ENCODE peak calls at places on chromosomes 3 and 15, in eight cellular contexts. L is CD8-positive, alpha-beta T cell; O is BJ; K is CD4-positive, alpha-beta memory T cell; P is choroid plexus epithelial cell; A is PC-3; Z is mucosa of descending colon; Y is body of pancreas. T is an unnamed sample.

GRCh38 chr3:170363471-170363994 is 6.0 kb downstream of the SKIL start:
- DNase-seq in L (no peak), O (no peak), K (no peak), P (no peak), A (no peak), Z (no peak), Y (no peak), T (no peak)

GRCh38 chr3:23959147-23959900 is 14.2 kb downstream of the NR1D2 start:
- DNase-seq in L (no peak), O (peak; percentile 91), K (no peak), P (peak; percentile 87), A (peak; percentile 96), Z (no peak), Y (no peak), T (peak; percentile 63)

GRCh38 chr3:8239718-8240698 is 261.6 kb upstream of the LMCD1 start:
- DNase-seq in L (peak; percentile 11), O (no peak), K (peak; percentile 20), P (peak; percentile 78), A (peak; percentile 66), Z (no peak), Y (peak; percentile 28), T (peak; percentile 20)

GRCh38 chr3:120767106-120767505 is 24.6 kb downstream of the GTF2E1 start:
- DNase-seq in L (no peak), O (no peak), K (no peak), P (peak; percentile 71), A (no peak), Z (no peak), Y (no peak), T (no peak)

GRCh38 chr15:77107531-77108355 is 36.8 kb upstream of the TSPAN3 start:
- DNase-seq in L (peak; percentile 40), O (no peak), K (peak; percentile 17), P (peak; percentile 87), A (peak; percentile 69), Z (no peak), Y (peak; percentile 62), T (no peak)

GRCh38 chr3:50390523-50391177 is 31.3 kb upstream of the TMEM115 start:
- DNase-seq in L (no peak), O (no peak), K (no peak), P (no peak), A (no peak), Z (no peak), Y (peak; percentile 68), T (no peak)

GRCh38 chr3:127457746-127458145 is 132.8 kb downstream of the TPRA1 start:
- DNase-seq in L (no peak), O (no peak), K (no peak), P (no peak), A (no peak), Z (no peak), Y (no peak), T (no peak)

GRCh38 chr3:197555281-197556261 is at the start of gene BDH1:
- DNase-seq in L (peak; percentile 61), O (no peak), K (peak; percentile 52), P (peak; percentile 14), A (peak; percentile 38), Z (peak; percentile 84), Y (peak; percentile 39), T (no peak)

GRCh38 chr3:46490338-46491084 is 7.3 kb upstream of the RTP3 start:
- DNase-seq in L (no peak), O (no peak), K (no peak), P (peak; percentile 47), A (peak; percentile 33), Z (no peak), Y (no peak), T (no peak)

GRCh38 chr3:33128706-33129105 is 14.9 kb downstream of the CRTAP start:
- DNase-seq in L (no peak), O (no peak), K (no peak), P (no peak), A (no peak), Z (no peak), Y (no peak), T (no peak)

GRCh38 chr3:179037361-179037760 is 34.2 kb downstream of the ZMAT3 start:
- DNase-seq in L (peak; percentile 27), O (peak; percentile 72), K (peak; percentile 61), P (peak; percentile 95), A (no peak), Z (peak; percentile 68), Y (no peak), T (peak; percentile 86)

GRCh38 chr3:149374391-149374790 is 3.1 kb downstream of the TM4SF1 start:
- DNase-seq in L (no peak), O (no peak), K (no peak), P (no peak), A (no peak), Z (no peak), Y (no peak), T (no peak)

GRCh38 chr3:56904526-56905245 is 102.9 kb upstream of the ARHGEF3 start:
- DNase-seq in L (no peak), O (no peak), K (no peak), P (no peak), A (no peak), Z (no peak), Y (no peak), T (no peak)

GRCh38 chr15:38912067-38912466 is 347.5 kb upstream of the RASGRP1 start:
- DNase-seq in L (no peak), O (no peak), K (no peak), P (no peak), A (no peak), Z (no peak), Y (no peak), T (no peak)

GRCh38 chr3:17420668-17421067 is 321.8 kb downstream of the TBC1D5 start:
- DNase-seq in L (no peak), O (no peak), K (no peak), P (peak; percentile 26), A (peak; percentile 28), Z (no peak), Y (no peak), T (no peak)

GRCh38 chr3:51942603-51943450 is 664 bp downstream of the PARP3 start:
- DNase-seq in L (peak; percentile 45), O (no peak), K (peak; percentile 40), P (peak; percentile 41), A (peak; percentile 70), Z (peak; percentile 83), Y (peak; percentile 38), T (no peak)

GRCh38 chr3:12237912-12238650 is 50.8 kb upstream of the PPARG start:
- DNase-seq in L (no peak), O (no peak), K (no peak), P (peak; percentile 76), A (no peak), Z (no peak), Y (no peak), T (no peak)

GRCh38 chr3:126554560-126555525 is 3.9 kb downstream of the C3orf22 start:
- DNase-seq in L (no peak), O (no peak), K (no peak), P (no peak), A (no peak), Z (no peak), Y (no peak), T (no peak)

GRCh38 chr3:151218136-151218535 is 15.1 kb upstream of the GPR171 start:
- DNase-seq in L (no peak), O (no peak), K (no peak), P (no peak), A (no peak), Z (no peak), Y (no peak), T (no peak)

GRCh38 chr3:109772520-109772919 is 435.2 kb upstream of the DPPA4 start:
- DNase-seq in L (no peak), O (no peak), K (no peak), P (no peak), A (no peak), Z (no peak), Y (no peak), T (no peak)
- H3K4me3 ChIP-seq in L (no peak overlapping the region), O (no peak overlapping the region), K (no peak overlapping the region), P (no peak overlapping the region), A (no peak overlapping the region), Z (no peak overlapping the region), Y (no peak overlapping the region), T (no peak overlapping the region)

GRCh38 chr3:75396316-75396802 is 267.8 kb upstream of the FRG2C start:
- DNase-seq in L (no peak), O (no peak), K (no peak), P (no peak), A (no peak), Z (no peak), Y (no peak), T (no peak)
- H3K4me3 ChIP-seq in L (no peak overlapping the region), O (peak overlapping the region; percentile 16), K (no peak overlapping the region), P (no peak overlapping the region), A (no peak overlapping the region), Z (no peak overlapping the region), Y (no peak overlapping the region), T (no peak overlapping the region)

GRCh38 chr3:172217877-172218276 is 178.5 kb downstream of the FNDC3B start:
- DNase-seq in L (no peak), O (no peak), K (no peak), P (peak; percentile 58), A (peak; percentile 50), Z (no peak), Y (no peak), T (no peak)
- H3K4me3 ChIP-seq in L (no peak overlapping the region), O (no peak overlapping the region), K (no peak overlapping the region), P (no peak overlapping the region), A (no peak overlapping the region), Z (no peak overlapping the region), Y (no peak overlapping the region), T (no peak overlapping the region)

GRCh38 chr15:90873488-90873997 is 5.2 kb downstream of the FURIN start:
- DNase-seq in L (no peak), O (no peak), K (no peak), P (no peak), A (no peak), Z (no peak), Y (no peak), T (no peak)
- H3K4me3 ChIP-seq in L (no peak overlapping the region), O (no peak overlapping the region), K (no peak overlapping the region), P (peak overlapping the region; percentile 16), A (peak overlapping the region; percentile 48), Z (no peak overlapping the region), Y (peak overlapping the region; percentile 77), T (peak overlapping the region; percentile 83)

GRCh38 chr3:16286672-16287604 is 21.9 kb downstream of the OXNAD1 start:
- DNase-seq in L (no peak), O (no peak), K (no peak), P (no peak), A (no peak), Z (no peak), Y (no peak), T (no peak)
- H3K4me3 ChIP-seq in L (peak overlapping the region; percentile 71), O (no peak overlapping the region), K (peak overlapping the region; percentile 89), P (no peak overlapping the region), A (no peak overlapping the region), Z (no peak overlapping the region), Y (no peak overlapping the region), T (no peak overlapping the region)

GRCh38 chr3:159828542-159828943 is 160.1 kb upstream of the IL12A start:
- DNase-seq in L (no peak), O (no peak), K (no peak), P (peak; percentile 82), A (peak; percentile 69), Z (no peak), Y (no peak), T (no peak)
- H3K4me3 ChIP-seq in L (no peak overlapping the region), O (no peak overlapping the region), K (no peak overlapping the region), P (no peak overlapping the region), A (no peak overlapping the region), Z (no peak overlapping the region), Y (no peak overlapping the region), T (no peak overlapping the region)

GRCh38 chr15:25402342-25402741 is 36.5 kb downstream of the UBE3A start:
- DNase-seq in L (no peak), O (no peak), K (no peak), P (no peak), A (no peak), Z (no peak), Y (no peak), T (no peak)
- H3K4me3 ChIP-seq in L (no peak overlapping the region), O (no peak overlapping the region), K (no peak overlapping the region), P (no peak overlapping the region), A (no peak overlapping the region), Z (no peak overlapping the region), Y (no peak overlapping the region), T (no peak overlapping the region)